ENCODE peak calls at places on chromosomes 12 and 14, in four cellular contexts. One of them, this sample, is unnamed.

GRCh38 chr14:34680806-34681479 is 33.5 kb downstream of the CFL2 start:
- DNase-seq in AG04450: no peak
- DNase-seq in HCT116: no peak
- DNase-seq in CD8-positive, alpha-beta T cell: no peak
- DNase-seq in this sample: no peak

GRCh38 chr14:58638231-58639205 is 756 bp downstream of the DACT1 start:
- DNase-seq in AG04450: no peak
- DNase-seq in HCT116: no peak
- DNase-seq in CD8-positive, alpha-beta T cell: no peak
- DNase-seq in this sample: peak

GRCh38 chr14:69994002-69994401 is 114.8 kb downstream of the SMOC1 start:
- DNase-seq in AG04450: no peak
- DNase-seq in HCT116: no peak
- DNase-seq in CD8-positive, alpha-beta T cell: no peak
- DNase-seq in this sample: no peak

GRCh38 chr12:90481748-90482147 is 473.2 kb downstream of the CCER1 start:
- DNase-seq in AG04450: no peak
- DNase-seq in HCT116: no peak
- DNase-seq in CD8-positive, alpha-beta T cell: no peak
- DNase-seq in this sample: peak

GRCh38 chr12:5442251-5443006 is 10.5 kb downstream of the NTF3 start:
- DNase-seq in AG04450: no peak
- DNase-seq in HCT116: peak
- DNase-seq in CD8-positive, alpha-beta T cell: no peak
- DNase-seq in this sample: no peak

GRCh38 chr12:120940799-120941198 is 36.6 kb upstream of the SPPL3 start:
- DNase-seq in AG04450: no peak
- DNase-seq in HCT116: no peak
- DNase-seq in CD8-positive, alpha-beta T cell: no peak
- DNase-seq in this sample: no peak

GRCh38 chr12:57430117-57430930 is 519 bp downstream of the R3HDM2 start:
- DNase-seq in AG04450: no peak
- DNase-seq in HCT116: no peak
- DNase-seq in CD8-positive, alpha-beta T cell: peak
- DNase-seq in this sample: no peak

GRCh38 chr12:68924546-68924945 is 8.4 kb downstream of the CPM start:
- DNase-seq in AG04450: no peak
- DNase-seq in HCT116: no peak
- DNase-seq in CD8-positive, alpha-beta T cell: no peak
- DNase-seq in this sample: no peak

GRCh38 chr12:54282949-54283593 is 2.5 kb downstream of the HNRNPA1 start:
- DNase-seq in AG04450: no peak
- DNase-seq in HCT116: no peak
- DNase-seq in CD8-positive, alpha-beta T cell: no peak
- DNase-seq in this sample: peak

GRCh38 chr12:67788118-67788517 is 139.6 kb downstream of the DYRK2 start:
- DNase-seq in AG04450: no peak
- DNase-seq in HCT116: no peak
- DNase-seq in CD8-positive, alpha-beta T cell: no peak
- DNase-seq in this sample: no peak

GRCh38 chr14:72787841-72788240 is 106.1 kb downstream of the DPF3 start:
- DNase-seq in AG04450: no peak
- DNase-seq in HCT116: no peak
- DNase-seq in CD8-positive, alpha-beta T cell: no peak
- DNase-seq in this sample: no peak

GRCh38 chr12:2244013-2244861 is 191.4 kb downstream of the CACNA1C start:
- DNase-seq in AG04450: peak
- DNase-seq in HCT116: peak
- DNase-seq in CD8-positive, alpha-beta T cell: no peak
- DNase-seq in this sample: peak

GRCh38 chr12:22729898-22730443 is 105.0 kb downstream of the ETNK1 start:
- DNase-seq in AG04450: peak
- DNase-seq in HCT116: no peak
- DNase-seq in CD8-positive, alpha-beta T cell: no peak
- DNase-seq in this sample: peak

GRCh38 chr12:98743362-98743953 is 98.4 kb downstream of the APAF1 start:
- DNase-seq in AG04450: no peak
- DNase-seq in HCT116: peak
- DNase-seq in CD8-positive, alpha-beta T cell: no peak
- DNase-seq in this sample: no peak

GRCh38 chr14:80313806-80314205 is 102.5 kb upstream of the DIO2 start:
- DNase-seq in AG04450: peak
- DNase-seq in HCT116: no peak
- DNase-seq in CD8-positive, alpha-beta T cell: no peak
- DNase-seq in this sample: no peak

GRCh38 chr14:80316426-80316825 is 105.1 kb upstream of the DIO2 start:
- DNase-seq in AG04450: no peak
- DNase-seq in HCT116: no peak
- DNase-seq in CD8-positive, alpha-beta T cell: no peak
- DNase-seq in this sample: no peak

GRCh38 chr14:80310950-80311349 is 99.6 kb upstream of the DIO2 start:
- DNase-seq in AG04450: no peak
- DNase-seq in HCT116: no peak
- DNase-seq in CD8-positive, alpha-beta T cell: no peak
- DNase-seq in this sample: no peak

GRCh38 chr14:80315681-80316080 is 104.4 kb upstream of the DIO2 start:
- DNase-seq in AG04450: no peak
- DNase-seq in HCT116: no peak
- DNase-seq in CD8-positive, alpha-beta T cell: no peak
- DNase-seq in this sample: no peak
- H3K27ac ChIP-seq in AG04450: peak
- H3K27ac ChIP-seq in HCT116: no peak
- H3K27ac ChIP-seq in CD8-positive, alpha-beta T cell: no peak
- H3K27ac ChIP-seq in this sample: peak

DNA sequence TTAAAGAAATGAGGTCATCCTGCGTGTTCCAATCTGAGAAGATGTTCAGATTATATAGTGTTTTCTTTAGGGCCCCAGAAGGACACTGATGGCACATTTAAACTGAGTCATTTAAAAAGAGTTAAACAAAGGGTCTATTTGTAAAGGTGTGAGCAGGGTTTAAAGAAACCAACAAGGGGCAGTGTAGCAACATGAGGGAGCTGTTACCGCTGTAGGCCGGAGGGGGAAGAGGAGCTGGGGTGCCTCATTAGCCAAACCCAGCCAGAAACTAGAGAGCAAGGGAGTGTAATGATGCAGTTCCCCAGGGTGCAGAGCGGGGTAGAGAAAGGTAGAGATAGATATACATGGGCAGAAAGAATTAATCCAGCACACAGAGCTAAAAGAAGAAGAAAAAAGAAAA is 160.4 kb downstream of the TBX5 start:
- DNase-seq in AG04450: no peak
- DNase-seq in HCT116: no peak
- DNase-seq in CD8-positive, alpha-beta T cell: no peak
- DNase-seq in this sample: no peak
- TF ChIP-seq CTCF in AG04450: peak
- TF ChIP-seq CTCF in HCT116: peak
- TF ChIP-seq CTCF in CD8-positive, alpha-beta T cell: no peak
- TF ChIP-seq CTCF in this sample: no peak

GRCh38 chr12:43758728-43759563 is at the start of the genes IRAK4 and PUS7L:
- DNase-seq in AG04450: peak
- DNase-seq in HCT116: peak
- DNase-seq in CD8-positive, alpha-beta T cell: peak
- DNase-seq in this sample: peak
- H3K27ac ChIP-seq in AG04450: peak
- H3K27ac ChIP-seq in HCT116: peak
- H3K27ac ChIP-seq in CD8-positive, alpha-beta T cell: peak
- H3K27ac ChIP-seq in this sample: peak

GRCh38 chr14:104135121-104135903 is 3.1 kb upstream of the KIF26A start:
- DNase-seq in AG04450: no peak
- DNase-seq in HCT116: no peak
- DNase-seq in CD8-positive, alpha-beta T cell: no peak
- DNase-seq in this sample: peak
- TF ChIP-seq CTCF in AG04450: no peak
- TF ChIP-seq CTCF in HCT116: no peak
- TF ChIP-seq CTCF in CD8-positive, alpha-beta T cell: no peak
- TF ChIP-seq CTCF in this sample: no peak

GRCh38 chr14:62497708-62498107 is 547.5 kb downstream of the KCNH5 start:
- DNase-seq in AG04450: no peak
- DNase-seq in HCT116: no peak
- DNase-seq in CD8-positive, alpha-beta T cell: no peak
- DNase-seq in this sample: no peak
- H3K27ac ChIP-seq in AG04450: no peak
- H3K27ac ChIP-seq in HCT116: no peak
- H3K27ac ChIP-seq in CD8-positive, alpha-beta T cell: no peak
- H3K27ac ChIP-seq in this sample: no peak

DNA sequence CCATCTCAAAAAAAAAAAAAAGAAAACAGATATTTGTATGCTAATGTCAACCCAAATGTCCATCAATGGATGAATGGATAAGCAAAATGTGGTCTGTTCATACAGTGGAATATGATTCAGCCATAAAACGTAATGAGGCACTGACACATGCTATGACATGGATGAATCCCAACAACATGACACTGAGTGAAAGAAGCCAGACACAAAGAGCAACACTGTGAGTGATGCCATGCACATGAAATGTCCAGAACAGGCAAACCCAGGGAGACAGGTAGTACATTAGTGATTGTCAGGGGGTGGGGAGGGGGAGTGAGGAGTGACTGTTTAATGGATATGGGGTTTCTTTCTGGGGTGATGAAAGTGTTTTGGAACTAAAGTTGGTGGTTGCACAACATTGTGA is 50.2 kb downstream of the ARL6IP4 start:
- DNase-seq in AG04450: no peak
- DNase-seq in HCT116: no peak
- DNase-seq in CD8-positive, alpha-beta T cell: no peak
- DNase-seq in this sample: no peak
- TF ChIP-seq CTCF in AG04450: no peak
- TF ChIP-seq CTCF in HCT116: no peak
- TF ChIP-seq CTCF in CD8-positive, alpha-beta T cell: no peak
- TF ChIP-seq CTCF in this sample: no peak

DNA sequence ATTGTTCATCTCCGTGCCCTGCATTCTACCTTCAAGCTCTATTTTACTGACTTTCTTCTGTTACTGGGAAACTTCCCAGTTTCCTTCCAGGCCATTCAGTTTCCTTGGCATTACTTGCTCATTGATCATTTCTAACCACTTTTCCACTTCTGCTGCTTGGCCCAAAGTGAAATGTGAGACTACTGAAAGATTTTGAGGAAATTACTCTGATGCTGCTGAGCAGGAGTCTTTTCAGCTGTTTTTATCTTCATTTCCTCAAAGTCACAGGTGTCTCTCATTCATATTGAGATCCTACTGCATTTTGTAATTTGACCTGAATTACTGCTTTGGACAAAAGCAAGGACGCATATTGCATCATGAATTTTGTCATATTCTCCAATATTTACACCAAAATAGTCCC is 26.4 kb upstream of the DBX2 start:
- DNase-seq in AG04450: no peak
- DNase-seq in HCT116: no peak
- DNase-seq in CD8-positive, alpha-beta T cell: no peak
- DNase-seq in this sample: no peak
- H3K27ac ChIP-seq in AG04450: no peak
- H3K27ac ChIP-seq in HCT116: no peak
- H3K27ac ChIP-seq in CD8-positive, alpha-beta T cell: no peak
- H3K27ac ChIP-seq in this sample: no peak

DNA sequence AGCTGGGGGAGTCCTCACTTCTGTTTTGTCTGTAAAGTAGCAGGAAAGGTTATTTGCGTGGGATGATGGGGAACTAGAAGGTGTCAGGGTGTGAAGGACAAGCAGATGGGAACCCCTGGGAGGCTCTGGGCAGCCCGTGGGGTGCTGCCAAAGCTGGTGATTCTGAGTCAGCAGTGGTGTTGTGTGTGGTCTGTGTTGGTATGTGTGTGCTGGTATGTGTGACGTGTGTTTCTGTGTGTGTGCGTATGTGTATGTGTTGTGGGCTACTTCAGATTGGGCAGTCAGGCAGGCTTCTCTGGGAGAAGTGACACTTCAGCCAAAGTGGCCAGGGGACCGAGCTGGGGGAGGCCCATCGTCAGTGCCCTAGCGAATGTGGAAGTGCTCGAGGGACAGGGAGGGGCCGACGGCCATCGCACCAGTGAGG is 15.3 kb upstream of the BDKRB2 start:
- DNase-seq in AG04450: peak
- DNase-seq in HCT116: no peak
- DNase-seq in CD8-positive, alpha-beta T cell: no peak
- DNase-seq in this sample: no peak
- TF ChIP-seq CTCF in AG04450: no peak
- TF ChIP-seq CTCF in HCT116: no peak
- TF ChIP-seq CTCF in CD8-positive, alpha-beta T cell: no peak
- TF ChIP-seq CTCF in this sample: no peak

GRCh38 chr12:122882908-122883563 is 12.9 kb downstream of the VPS37B start:
- DNase-seq in AG04450: no peak
- DNase-seq in HCT116: no peak
- DNase-seq in CD8-positive, alpha-beta T cell: no peak
- DNase-seq in this sample: no peak
- H3K27ac ChIP-seq in AG04450: no peak
- H3K27ac ChIP-seq in HCT116: no peak
- H3K27ac ChIP-seq in CD8-positive, alpha-beta T cell: no peak
- H3K27ac ChIP-seq in this sample: no peak

This sample was measured in osteoblast.